ENCODE peak calls at places on chromosomes 11 and 22, in seven cellular contexts. Z, M, V, Q, W, N and O are unnamed samples.

GRCh38 chr22:44311855-44312170 is 938 bp downstream of the SHISAL1 start:
- DNase-seq in Z (no peak), M (no peak), V (no peak), Q (no peak), W (no peak), N (no peak), O (no peak)

GRCh38 chr11:2898366-2899079 is 12.9 kb upstream of the CDKN1C start:
- DNase-seq in Z (no peak), M (no peak), V (no peak), Q (peak; percentile 44), W (no peak), N (peak; percentile 17), O (no peak)

GRCh38 chr11:122491486-122491885 is 164.0 kb upstream of the UBASH3B start:
- DNase-seq in Z (no peak), M (no peak), V (no peak), Q (no peak), W (no peak), N (no peak), O (no peak)

GRCh38 chr22:32055069-32055468 is 12.0 kb downstream of the SLC5A1 start:
- DNase-seq in Z (no peak), M (no peak), V (no peak), Q (no peak), W (no peak), N (no peak), O (no peak)

GRCh38 chr11:57712256-57713150 is at the start of gene TMX2:
- DNase-seq in Z (peak; percentile 99), M (peak; percentile 92), V (peak; percentile 82), Q (peak; percentile 93), W (peak; percentile 99), N (peak; percentile 100), O (peak; percentile 92)

GRCh38 chr11:35619030-35619753 is 932 bp downstream of the FJX1 start:
- DNase-seq in Z (no peak), M (peak; percentile 71), V (peak; percentile 73), Q (no peak), W (no peak), N (no peak), O (peak; percentile 79)

GRCh38 chr22:27598792-27599191 is 202.8 kb downstream of the MN1 start:
- DNase-seq in Z (no peak), M (no peak), V (no peak), Q (no peak), W (no peak), N (no peak), O (no peak)

GRCh38 chr11:29319231-29319630 is 697.6 kb downstream of the KCNA4 start:
- DNase-seq in Z (no peak), M (no peak), V (no peak), Q (no peak), W (no peak), N (no peak), O (no peak)

GRCh38 chr11:94786264-94787126 is 18.3 kb downstream of the AMOTL1 start:
- DNase-seq in Z (no peak), M (peak; percentile 46), V (no peak), Q (no peak), W (no peak), N (peak; percentile 16), O (peak; percentile 77)

GRCh38 chr11:1156506-1157340 is 1.0 kb upstream of the MUC5AC start:
- DNase-seq in Z (no peak), M (no peak), V (no peak), Q (no peak), W (no peak), N (no peak), O (no peak)

GRCh38 chr11:27187075-27187847 is 146.6 kb downstream of the BBOX1 start:
- DNase-seq in Z (no peak), M (no peak), V (no peak), Q (no peak), W (no peak), N (peak; percentile 45), O (no peak)

GRCh38 chr11:129323896-129324522 is 51.6 kb upstream of the BARX2 start:
- DNase-seq in Z (no peak), M (no peak), V (peak; percentile 36), Q (no peak), W (no peak), N (peak; percentile 37), O (no peak)

GRCh38 chr11:129321076-129321475 is 54.6 kb upstream of the BARX2 start:
- DNase-seq in Z (no peak), M (no peak), V (peak; percentile 23), Q (no peak), W (no peak), N (peak; percentile 28), O (no peak)

GRCh38 chr11:129326921-129327320 is 48.7 kb upstream of the BARX2 start:
- DNase-seq in Z (no peak), M (no peak), V (no peak), Q (no peak), W (no peak), N (no peak), O (no peak)

GRCh38 chr11:129322941-129323340 is 52.7 kb upstream of the BARX2 start:
- DNase-seq in Z (no peak), M (no peak), V (peak; percentile 41), Q (no peak), W (no peak), N (no peak), O (no peak)

GRCh38 chr11:129324533-129325175 is 51.0 kb upstream of the BARX2 start:
- DNase-seq in Z (no peak), M (no peak), V (peak; percentile 42), Q (no peak), W (no peak), N (peak; percentile 93), O (peak; percentile 81)
- TF ChIP-seq JUND in Z (no peak), M (no peak), V (no peak), Q (no peak), W (no peak), N (peak; percentile 84), O (peak; percentile 79)

DNA sequence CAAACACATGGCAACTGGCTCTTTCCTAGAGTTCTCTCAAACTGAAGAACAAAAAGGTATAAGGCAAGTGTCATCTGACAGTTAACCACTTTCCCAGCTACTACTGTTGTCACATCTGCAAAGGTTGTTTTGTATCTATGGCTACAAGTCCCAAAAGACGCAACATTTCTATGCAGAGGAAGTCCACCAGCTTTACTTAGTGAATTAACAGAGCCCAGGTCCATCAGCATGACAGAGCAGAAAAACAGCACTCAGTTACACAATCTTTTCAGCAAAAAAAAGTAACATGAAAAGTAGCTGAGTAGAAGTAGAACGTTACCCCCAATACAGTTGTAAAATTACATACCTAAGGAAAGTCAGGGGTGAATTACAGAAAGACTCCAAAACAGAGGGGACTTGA is 12.1 kb downstream of the CPSF7 start:
- DNase-seq in Z (no peak), M (no peak), V (no peak), Q (no peak), W (no peak), N (peak; percentile 16), O (no peak)
- TF ChIP-seq JUND in Z (no peak), M (no peak), V (no peak), Q (no peak), W (no peak), N (no peak), O (no peak)

DNA sequence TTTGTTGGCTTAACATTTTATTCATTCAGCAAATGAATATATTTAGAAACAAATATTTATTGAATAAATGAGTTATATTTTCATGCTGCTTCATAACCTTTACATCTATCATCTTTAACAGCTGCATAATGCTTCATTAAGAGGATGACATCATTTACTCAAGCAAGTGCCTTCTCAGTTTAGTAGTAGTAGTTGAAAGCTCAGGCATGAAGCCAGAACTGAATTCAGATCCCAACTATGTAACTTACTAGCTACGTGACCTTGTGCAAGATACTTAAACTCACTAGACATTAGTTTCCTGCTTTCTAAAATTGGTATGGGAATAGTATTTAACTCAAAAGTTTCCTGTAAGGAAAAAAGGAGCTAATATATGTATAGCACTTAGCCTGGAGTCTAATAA is 90.3 kb downstream of the TMPRSS5 start:
- DNase-seq in Z (no peak), M (no peak), V (no peak), Q (no peak), W (no peak), N (no peak), O (no peak)
- TF ChIP-seq JUND in Z (no peak), M (no peak), V (no peak), Q (no peak), W (no peak), N (no peak), O (no peak)

DNA sequence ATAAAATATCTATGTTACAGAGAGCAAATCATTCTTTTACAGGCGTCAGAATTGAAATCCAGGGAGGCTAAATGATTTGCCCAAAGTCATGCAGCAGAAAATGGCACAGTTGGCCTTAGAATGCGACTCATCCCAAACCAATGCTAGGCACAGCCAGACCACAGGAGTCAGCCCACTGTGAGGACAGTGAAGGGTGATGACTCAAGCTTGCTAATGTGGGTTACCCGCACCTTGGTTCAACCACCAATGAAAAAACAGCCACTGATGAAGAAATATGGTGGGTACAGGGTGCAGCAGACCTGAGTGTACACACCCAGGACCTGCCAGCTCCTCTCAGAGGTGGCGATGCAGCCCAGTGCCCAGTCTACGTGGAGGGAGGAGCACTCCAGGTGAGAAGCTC is 89.7 kb downstream of the ZC3H12C start:
- DNase-seq in Z (peak; percentile 60), M (no peak), V (no peak), Q (no peak), W (no peak), N (no peak), O (no peak)
- TF ChIP-seq JUND in Z (peak; percentile 72), M (peak; percentile 61), V (no peak), Q (no peak), W (no peak), N (no peak), O (no peak)

GRCh38 chr11:10604340-10604748 is 35.9 kb upstream of the LYVE1 start:
- DNase-seq in Z (no peak), M (no peak), V (no peak), Q (no peak), W (no peak), N (peak; percentile 83), O (no peak)

GRCh38 chr11:10606536-10607208 is 38.2 kb upstream of the LYVE1 start:
- DNase-seq in Z (no peak), M (no peak), V (no peak), Q (no peak), W (peak; percentile 16), N (no peak), O (no peak)

GRCh38 chr11:10603721-10604297 is 35.3 kb upstream of the LYVE1 start:
- DNase-seq in Z (no peak), M (no peak), V (no peak), Q (no peak), W (no peak), N (no peak), O (no peak)

GRCh38 chr11:10605941-10606381 is 37.5 kb upstream of the LYVE1 start:
- DNase-seq in Z (no peak), M (no peak), V (no peak), Q (peak; percentile 46), W (no peak), N (peak; percentile 8), O (no peak)

DNA sequence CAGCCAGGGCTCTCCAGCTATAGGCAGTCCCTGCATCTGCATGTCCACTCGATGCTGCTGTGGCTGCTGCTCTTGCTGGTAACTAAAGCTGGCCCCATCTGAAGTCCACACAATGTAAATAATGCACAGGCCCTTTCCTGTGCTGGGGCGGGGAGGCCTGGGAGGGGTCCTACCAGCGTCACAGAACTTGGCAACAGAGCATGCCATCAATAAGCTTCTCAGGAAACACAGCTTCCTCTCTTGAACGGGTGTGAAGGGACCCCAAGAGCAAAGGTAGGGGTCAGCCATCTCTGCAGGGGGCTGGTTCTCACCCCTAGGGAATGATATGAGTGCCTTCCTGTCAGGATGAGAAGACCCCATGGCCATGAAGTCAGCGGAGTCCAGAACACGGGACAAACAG is 39.0 kb upstream of the LYVE1 start:
- DNase-seq in Z (no peak), M (no peak), V (no peak), Q (no peak), W (no peak), N (no peak), O (no peak)
- TF ChIP-seq JUND in Z (no peak), M (no peak), V (no peak), Q (no peak), W (no peak), N (no peak), O (no peak)

GRCh38 chr11:63909621-63910506 is 7.1 kb downstream of the RCOR2 start:
- DNase-seq in Z (no peak), M (peak; percentile 94), V (peak; percentile 80), Q (no peak), W (no peak), N (no peak), O (no peak)
- TF ChIP-seq JUND in Z (no peak), M (no peak), V (no peak), Q (no peak), W (no peak), N (no peak), O (no peak)